ENCODE peak calls at places on chromosomes 7 and 10, in four cellular contexts. D is HepG2, O is WTC11, G is K562. T is an unnamed sample.

GRCh38 chr10:80501381-80501912 is 36.3 kb upstream of the SH2D4B start:
- DNase-seq in G (no peak), D (no peak), O (no peak), T (no peak)

GRCh38 chr7:27099839-27100225 is 2.7 kb downstream of the HOXA2 start:
- DNase-seq in D (no peak), O (no peak), G (no peak), T (no peak)

GRCh38 chr10:118565301-118566075 is 30.0 kb downstream of the PRLHR start:
- DNase-seq in D (no peak), G (no peak), O (no peak), T (no peak)

GRCh38 chr10:47307381-47307780 is 7.4 kb downstream of the GDF10 start:
- DNase-seq in D (no peak), O (no peak), G (no peak), T (no peak)

GRCh38 chr10:124898493-124898892 is 43.4 kb upstream of the ZRANB1 start:
- DNase-seq in D (peak), G (no peak), O (peak), T (no peak)

GRCh38 chr7:105218939-105219770 is 169.6 kb downstream of the SRPK2 start:
- DNase-seq in O (no peak), G (no peak), D (no peak), T (no peak)

GRCh38 chr7:98085674-98086073 is 21.0 kb upstream of the LMTK2 start:
- DNase-seq in O (no peak), D (no peak), G (no peak), T (no peak)

GRCh38 chr7:128031901-128032604 is 816 bp upstream of the LRRC4 start:
- DNase-seq in G (no peak), D (no peak), O (peak), T (no peak)

GRCh38 chr7:92633211-92633906 is 43.2 kb upstream of the FAM133B start:
- DNase-seq in D (peak), O (no peak), G (peak), T (peak)

GRCh38 chr10:28179006-28179405 is 123.9 kb downstream of the MPP7 start:
- DNase-seq in G (no peak), D (no peak), O (no peak), T (no peak)

GRCh38 chr7:14389052-14389988 is 399.9 kb upstream of the ETV1 start:
- DNase-seq in G (no peak), O (no peak), D (no peak), T (no peak)

DNA sequence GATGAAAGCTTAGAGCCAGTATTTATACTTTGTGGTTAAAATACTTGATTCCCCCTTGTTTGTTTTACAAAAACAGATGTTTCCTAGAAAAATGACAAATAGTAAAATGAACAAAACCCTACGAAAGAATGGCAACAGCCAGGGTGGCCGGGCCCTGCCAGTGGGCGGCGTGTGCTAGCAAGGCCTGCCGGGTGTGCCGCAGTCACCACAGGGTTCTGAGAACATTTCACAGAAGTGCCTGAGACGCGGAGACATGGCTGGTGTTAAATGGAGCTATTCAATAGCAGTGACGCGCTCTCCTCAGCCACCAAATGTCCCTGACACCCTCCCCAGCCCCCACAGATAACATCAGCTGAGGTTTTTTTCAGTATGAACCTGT is 14.5 kb downstream of the GPR146 start:
- DNase-seq in D (no peak), O (no peak), G (no peak), T (no peak)
- TF ChIP-seq NR3C1 in D (no peak), O (no peak), G (no peak), T (no peak)

GRCh38 chr10:112613620-112614019 is 166.6 kb downstream of the VTI1A start:
- DNase-seq in G (no peak), D (no peak), O (no peak), T (no peak)

GRCh38 chr10:112616647-112617046 is 169.6 kb downstream of the VTI1A start:
- DNase-seq in D (no peak), G (no peak), O (no peak), T (no peak)

GRCh38 chr10:112614072-112614471 is 167.1 kb downstream of the VTI1A start:
- DNase-seq in O (no peak), D (no peak), G (no peak), T (no peak)

DNA sequence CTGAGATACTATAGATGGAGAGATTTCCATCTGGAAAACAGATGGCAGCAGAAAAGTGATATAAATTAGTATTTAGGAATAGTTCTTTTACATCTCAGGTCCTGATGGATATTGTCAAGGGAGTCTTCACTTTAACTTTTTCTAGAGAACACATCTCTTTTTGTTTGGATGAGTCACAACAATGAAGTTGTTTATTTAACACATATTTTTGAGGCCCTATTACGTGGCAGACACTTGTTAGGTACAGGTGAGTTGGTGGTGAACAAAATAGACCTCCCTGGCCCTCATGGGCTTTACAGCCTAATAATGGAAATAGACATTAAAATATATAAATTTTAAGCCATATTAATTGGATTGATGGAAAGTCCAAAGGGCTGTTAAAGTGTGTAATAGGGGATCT is 168.3 kb downstream of the VTI1A start:
- DNase-seq in O (no peak), D (no peak), G (no peak), T (no peak)
- TF ChIP-seq NR3C1 in O (no peak), D (no peak), G (no peak), T (no peak)

DNA sequence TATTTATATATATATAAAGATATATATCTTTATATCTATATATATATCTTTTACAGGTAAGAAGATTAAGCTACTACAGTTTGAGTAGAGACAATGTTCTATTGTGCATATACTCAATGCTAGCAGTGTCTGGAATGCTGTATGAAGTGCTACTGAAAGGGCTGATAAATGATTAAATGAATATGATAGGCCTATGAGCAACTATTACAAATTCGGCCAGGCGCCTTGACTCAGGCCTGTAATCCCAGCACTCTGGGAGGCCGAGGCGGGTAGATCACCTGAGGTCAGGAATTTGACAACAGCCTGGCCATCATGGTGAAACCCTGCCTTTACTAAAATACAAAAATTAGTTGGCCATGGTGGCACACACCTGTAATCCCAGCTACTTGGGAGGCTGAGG is 297.1 kb downstream of the CACNA2D1 start:
- DNase-seq in O (no peak), G (no peak), D (no peak), T (no peak)
- TF ChIP-seq NR3C1 in O (no peak), G (no peak), D (no peak), T (no peak)

GRCh38 chr10:34286136-34286739 is 528.9 kb downstream of the PARD3 start:
- DNase-seq in O (no peak), D (no peak), G (no peak), T (peak)
- TF ChIP-seq NR3C1 in O (no peak), D (no peak), G (no peak), T (no peak)

DNA sequence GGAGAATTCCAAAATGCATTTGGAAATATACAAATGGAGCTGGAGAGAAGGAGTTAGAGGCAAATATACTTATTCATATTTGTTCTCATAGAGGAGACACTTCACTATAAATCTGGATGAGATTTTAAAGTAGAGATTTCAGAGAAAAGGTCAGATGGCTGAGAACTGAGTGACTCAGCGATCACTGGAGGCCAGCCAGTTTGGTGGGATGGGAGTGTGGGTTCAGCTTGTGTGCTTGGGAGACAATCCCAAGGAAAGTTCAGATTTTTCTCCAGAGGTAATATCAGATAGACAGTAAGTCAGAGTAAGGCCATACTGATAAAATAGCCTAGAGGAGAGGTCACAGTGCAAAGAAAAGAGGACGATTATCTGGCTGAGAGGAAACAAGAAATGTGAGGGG is 66.9 kb downstream of the MDFIC start:
- DNase-seq in D (no peak), G (no peak), O (no peak), T (peak)
- TF ChIP-seq NR3C1 in D (no peak), G (no peak), O (no peak), T (no peak)

DNA sequence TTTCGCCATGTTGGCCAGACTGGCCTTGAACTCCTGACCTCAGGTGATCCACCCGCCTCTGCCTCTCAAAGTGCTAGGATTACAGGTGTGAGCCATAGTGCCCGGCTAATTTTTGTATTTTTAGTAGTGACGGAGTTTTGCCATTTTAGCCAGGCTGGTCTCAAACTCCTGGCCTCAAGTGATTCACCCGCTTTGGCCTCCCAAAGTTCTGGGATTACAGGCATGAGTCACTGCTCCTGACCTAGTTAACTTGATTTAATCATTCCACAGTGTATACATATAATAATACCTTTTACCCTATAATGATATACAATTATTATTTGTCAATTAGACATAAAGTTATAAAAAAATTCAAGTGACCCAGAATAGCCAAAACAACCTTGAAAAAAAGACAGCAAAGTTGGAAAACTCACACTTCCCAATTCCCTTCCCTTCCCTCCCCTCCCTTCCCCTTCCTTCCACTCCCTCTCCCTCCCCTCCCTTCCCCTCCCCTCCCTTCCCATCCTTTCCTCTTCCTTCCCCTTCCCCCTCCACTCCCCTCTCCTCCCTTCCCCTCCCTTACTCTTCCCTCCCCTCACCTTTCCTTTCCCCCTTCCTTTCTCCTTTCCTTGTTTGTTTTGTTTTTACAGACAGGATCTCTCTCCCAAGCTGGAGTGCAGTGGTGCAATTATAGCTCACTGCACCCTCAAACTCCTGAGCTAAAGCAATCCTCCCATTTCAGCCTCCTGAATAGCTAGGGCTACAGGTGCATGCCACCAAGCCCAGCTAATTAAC is 14.8 kb upstream of the ZMIZ2 start:
- DNase-seq in D (no peak), G (no peak), O (no peak), T (peak)
- TF ChIP-seq NR3C1 in D (no peak), G (no peak), O (no peak), T (no peak)

DNA sequence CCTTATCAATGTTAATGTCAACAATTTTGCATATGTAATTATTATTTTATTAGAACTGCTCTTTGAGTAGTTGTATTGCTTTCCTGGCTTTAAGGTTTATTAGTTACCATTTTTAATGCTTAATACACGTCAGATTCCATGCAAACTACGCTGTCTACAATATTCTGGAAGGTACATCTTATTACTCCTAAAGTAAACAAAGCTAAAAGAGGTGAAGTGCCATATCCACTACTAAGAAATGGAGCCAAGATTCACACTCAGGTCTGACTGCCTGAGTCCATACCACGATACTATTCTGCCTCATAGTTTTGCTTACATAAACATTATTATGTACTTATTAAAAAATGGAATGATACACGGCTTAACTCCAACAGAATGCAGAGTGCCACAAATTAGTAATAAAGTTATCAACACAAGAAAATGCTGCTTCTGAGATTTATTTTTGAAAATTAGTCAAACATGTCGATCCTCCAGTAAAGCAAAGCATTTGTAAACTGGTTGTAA is 1.2 kb upstream of the DMTF1 start:
- DNase-seq in O (no peak), G (no peak), D (no peak), T (no peak)
- TF ChIP-seq NR3C1 in O (no peak), G (no peak), D (no peak), T (no peak)

GRCh38 chr7:135940077-135941075 is 36.8 kb downstream of the MTPN start:
- DNase-seq in O (no peak), D (no peak), G (no peak), T (no peak)

GRCh38 chr7:135943266-135943889 is 33.8 kb downstream of the MTPN start:
- DNase-seq in O (no peak), G (no peak), D (no peak), T (no peak)

GRCh38 chr7:135942614-135943013 is 34.5 kb downstream of the MTPN start:
- DNase-seq in G (no peak), O (no peak), D (no peak), T (no peak)

GRCh38 chr7:135946289-135947055 is 30.7 kb downstream of the MTPN start:
- DNase-seq in D (no peak), G (no peak), O (no peak), T (no peak)

GRCh38 chr7:135944753-135945152 is 32.4 kb downstream of the MTPN start:
- DNase-seq in D (no peak), G (no peak), O (no peak), T (no peak)
- TF ChIP-seq NR3C1 in D (no peak), G (no peak), O (no peak), T (no peak)

DNA sequence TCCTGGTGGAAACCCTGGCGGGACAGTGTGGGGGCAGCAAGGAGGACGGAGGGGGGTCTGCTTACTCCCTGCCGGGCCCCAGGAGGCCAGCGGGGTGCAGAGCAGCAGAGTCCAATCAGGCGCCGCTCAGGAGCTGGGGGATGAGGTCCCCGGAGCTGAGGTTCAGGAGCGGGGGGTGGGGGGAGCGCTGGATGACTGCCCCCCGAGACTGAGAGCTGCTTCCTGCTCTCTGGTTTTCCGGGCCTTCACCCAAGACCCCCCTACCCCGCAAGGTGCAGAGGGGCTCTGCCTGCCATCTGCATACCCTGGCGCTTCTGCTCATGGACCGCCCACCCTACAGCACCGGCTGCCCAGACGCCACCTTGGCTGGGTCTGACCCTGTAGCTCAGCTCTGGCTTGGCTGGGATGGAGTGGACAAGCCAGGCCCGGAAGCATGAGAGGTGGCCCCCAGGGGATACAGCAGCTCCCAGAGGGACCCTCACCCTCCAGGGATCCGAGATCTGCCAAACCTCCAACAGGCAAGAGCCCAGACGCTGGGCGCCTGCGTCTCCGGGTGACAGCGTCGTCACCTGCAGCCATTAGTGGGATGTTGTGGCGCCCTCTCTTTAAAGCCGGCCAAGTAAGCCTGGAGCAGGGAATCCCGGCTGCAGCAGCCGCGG is 923 bp downstream of the KNDC1 start:
- DNase-seq in D (no peak), O (no peak), G (no peak), T (no peak)
- TF ChIP-seq NR3C1 in D (no peak), O (no peak), G (no peak), T (no peak)

T was measured in A549.